ENCODE peak calls at places on chromosomes 4 and X, in four cellular contexts. Q, F, B and L are unnamed samples.

GRCh38 chr4:45155081-45155777 is 428.9 kb upstream of the GNPDA2 start:
- DNase-seq in B (no peak), Q (peak), F (no peak), L (no peak)

GRCh38 chr4:122747883-122748282 is 15.4 kb downstream of the BBS12 start:
- DNase-seq in B (no peak), F (no peak), Q (peak), L (no peak)

GRCh38 chr4:94722748-94723147 is 35.0 kb upstream of the BMPR1B start:
- DNase-seq in Q (no peak), B (no peak), F (no peak), L (no peak)

GRCh38 chrX:31909850-31910547 is 838.2 kb upstream of the FTHL17 start:
- DNase-seq in F (no peak), Q (no peak), B (no peak), L (no peak)

GRCh38 chr4:185112104-185112503 is 31.0 kb upstream of the SLC25A4 start:
- DNase-seq in Q (peak), B (no peak), F (peak), L (peak)

GRCh38 chr4:23680616-23681518 is 209.0 kb downstream of the PPARGC1A start:
- DNase-seq in F (no peak), Q (peak), B (no peak), L (no peak)

GRCh38 chr4:116501954-116502353 is 583.4 kb downstream of the TRAM1L1 start:
- DNase-seq in B (no peak), Q (no peak), F (no peak), L (no peak)

GRCh38 chr4:40194602-40195161 is 2.1 kb upstream of the RHOH start:
- DNase-seq in F (no peak), Q (no peak), B (no peak), L (no peak)

GRCh38 chrX:41085883-41086626 is 810 bp downstream of the USP9X start:
- DNase-seq in F (peak), Q (peak), B (no peak), L (peak)

GRCh38 chr4:16764622-16765021 is 133.8 kb downstream of the LDB2 start:
- DNase-seq in B (no peak), F (no peak), Q (peak), L (no peak)

GRCh38 chr4:52483186-52483585 is 175.9 kb downstream of the USP46 start:
- DNase-seq in B (no peak), Q (no peak), F (no peak), L (no peak)

GRCh38 chrX:143429831-143430230 is 87.4 kb downstream of the SPANXN3 start:
- DNase-seq in Q (no peak), B (no peak), F (no peak), L (no peak)

GRCh38 chr4:4325321-4325720 is 35.3 kb downstream of the ZBTB49 start:
- DNase-seq in F (no peak), Q (no peak), B (no peak), L (no peak)

GRCh38 chrX:68895339-68896250 is 66.8 kb downstream of the EFNB1 start:
- DNase-seq in B (no peak), Q (peak), F (peak), L (peak)

GRCh38 chrX:134551365-134552095 is 91.6 kb downstream of the HPRT1 start:
- DNase-seq in B (no peak), Q (peak), F (peak), L (no peak)

GRCh38 chrX:68829594-68830485 is 1.0 kb downstream of the EFNB1 start:
- DNase-seq in Q (peak), B (no peak), F (no peak), L (no peak)

GRCh38 chrX:44082829-44083228 is 109.6 kb upstream of the NDP start:
- DNase-seq in F (no peak), B (no peak), Q (no peak), L (no peak)

GRCh38 chr4:2794707-2795557 is 2.0 kb downstream of the SH3BP2 start:
- DNase-seq in Q (peak), B (no peak), F (no peak), L (peak)

GRCh38 chr4:53734584-53735363 is 143.5 kb upstream of the LNX1 start:
- DNase-seq in B (no peak), Q (peak), F (peak), L (no peak)

GRCh38 chr4:25560605-25561004 is 95.0 kb upstream of the SLC34A2 start:
- DNase-seq in Q (no peak), F (no peak), B (no peak), L (peak)

GRCh38 chrX:68084765-68085164 is 348.5 kb downstream of the OPHN1 start:
- DNase-seq in Q (peak), B (no peak), F (no peak), L (no peak)

GRCh38 chrX:2538016-2538415 is 37.2 kb upstream of the DHRSX start:
- DNase-seq in B (no peak), F (no peak), Q (peak), L (no peak)

GRCh38 chr4:140071806-140072205 is 82.2 kb downstream of the MAML3 start:
- DNase-seq in Q (peak), B (peak), F (no peak), L (no peak)

GRCh38 chr4:39410415-39410814 is 3.7 kb downstream of the KLB start:
- DNase-seq in B (no peak), F (no peak), Q (peak), L (no peak)

GRCh38 chr4:138158746-138159297 is 83.3 kb downstream of the SLC7A11 start:
- DNase-seq in F (peak), B (no peak), Q (peak), L (no peak)

GRCh38 chr4:4555916-4556315 is 14.1 kb upstream of the STX18 start:
- DNase-seq in Q (peak), B (no peak), F (no peak), L (no peak)

GRCh38 chrX:49176421-49177326 is 5.0 kb downstream of the PLP2 start:
- DNase-seq in Q (no peak), F (peak), B (no peak), L (no peak)
- H3K27ac ChIP-seq in Q (no peak), F (peak), B (no peak), L (peak)

GRCh38 chr4:84907145-84907544 is 59.3 kb downstream of the WDFY3 start:
- DNase-seq in B (no peak), F (no peak), Q (no peak), L (no peak)

GRCh38 chr4:84913176-84913575 is 53.3 kb downstream of the WDFY3 start:
- DNase-seq in F (no peak), Q (no peak), B (no peak), L (no peak)

GRCh38 chr4:84905646-84906045 is 60.8 kb downstream of the WDFY3 start:
- DNase-seq in B (no peak), F (no peak), Q (no peak), L (no peak)

GRCh38 chr4:84912741-84913140 is 53.7 kb downstream of the WDFY3 start:
- DNase-seq in Q (no peak), B (no peak), F (no peak), L (no peak)

DNA sequence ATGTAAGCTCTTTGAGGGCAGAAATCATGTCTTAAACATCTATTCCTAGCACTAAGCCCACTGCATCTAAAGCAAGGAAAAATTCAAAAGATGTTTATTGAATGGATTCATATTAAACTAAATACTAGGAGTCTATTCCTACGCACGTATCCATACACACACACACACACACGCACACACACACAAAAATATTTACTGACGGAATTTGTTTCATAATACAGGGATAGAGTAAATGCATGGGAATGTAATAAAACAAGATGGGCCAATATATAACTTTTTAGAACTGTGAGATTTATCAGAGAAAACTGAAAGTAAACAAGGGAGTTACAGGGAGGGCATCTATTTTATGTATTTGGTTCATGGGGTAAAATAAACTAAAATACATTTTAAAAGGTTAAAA is 57.6 kb downstream of the WDFY3 start:
- DNase-seq in Q (no peak), B (no peak), F (no peak), L (no peak)
- H3K27ac ChIP-seq in Q (no peak), B (no peak), F (no peak), L (no peak)

DNA sequence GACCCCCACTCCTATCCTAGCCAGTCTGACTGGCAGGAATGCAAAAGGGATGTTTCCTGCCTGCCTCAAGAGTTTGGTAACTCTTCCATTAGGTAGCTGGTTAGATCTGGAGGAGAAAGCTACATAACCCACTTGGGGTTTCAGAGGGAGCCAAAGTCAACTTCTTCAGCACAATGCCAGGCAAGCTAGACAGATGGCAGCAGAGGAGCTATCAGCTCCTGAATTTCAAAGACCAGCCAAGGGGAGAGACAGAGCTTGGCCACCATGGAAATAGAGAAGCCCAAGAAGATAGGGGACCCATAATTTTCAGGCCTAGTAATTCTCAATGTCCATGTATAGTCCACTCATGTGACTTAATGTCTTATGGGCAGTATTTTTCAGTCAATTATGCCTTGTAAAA is 56.4 kb downstream of the PGRMC1 start:
- DNase-seq in Q (peak), B (no peak), F (no peak), L (no peak)
- H3K27ac ChIP-seq in Q (no peak), B (no peak), F (no peak), L (no peak)

GRCh38 chr4:113921089-113921842 is 58.2 kb downstream of the ARSJ start:
- DNase-seq in Q (peak), B (no peak), F (no peak), L (no peak)

GRCh38 chr4:113919611-113920010 is 59.8 kb downstream of the ARSJ start:
- DNase-seq in B (no peak), Q (peak), F (no peak), L (no peak)

DNA sequence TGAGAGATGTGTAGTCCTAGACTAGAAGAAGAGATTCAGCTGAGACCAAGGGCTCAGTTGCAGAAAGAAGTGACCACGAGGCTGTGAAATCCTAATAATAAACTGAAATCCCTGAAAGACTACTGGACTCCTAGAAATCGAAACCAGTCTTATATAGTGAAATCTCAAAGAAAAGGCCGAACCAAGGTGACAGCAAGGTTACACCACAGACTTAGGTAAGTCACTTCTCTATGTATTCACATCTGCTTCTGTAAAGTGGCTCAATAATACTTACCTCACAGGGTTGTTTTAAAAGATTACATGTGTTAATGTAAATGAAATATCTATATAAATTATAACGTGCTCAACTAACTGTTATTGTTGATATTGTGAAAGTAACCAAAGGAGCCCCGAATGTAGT is 60.3 kb downstream of the ARSJ start:
- DNase-seq in B (no peak), Q (no peak), F (no peak), L (no peak)
- H3K27ac ChIP-seq in B (no peak), Q (no peak), F (no peak), L (no peak)

GRCh38 chrX:56233682-56234081 is 1.5 kb downstream of the KLF8 start:
- DNase-seq in B (peak), Q (peak), F (no peak), L (no peak)
- H3K27ac ChIP-seq in B (no peak), Q (no peak), F (no peak), L (peak)

DNA sequence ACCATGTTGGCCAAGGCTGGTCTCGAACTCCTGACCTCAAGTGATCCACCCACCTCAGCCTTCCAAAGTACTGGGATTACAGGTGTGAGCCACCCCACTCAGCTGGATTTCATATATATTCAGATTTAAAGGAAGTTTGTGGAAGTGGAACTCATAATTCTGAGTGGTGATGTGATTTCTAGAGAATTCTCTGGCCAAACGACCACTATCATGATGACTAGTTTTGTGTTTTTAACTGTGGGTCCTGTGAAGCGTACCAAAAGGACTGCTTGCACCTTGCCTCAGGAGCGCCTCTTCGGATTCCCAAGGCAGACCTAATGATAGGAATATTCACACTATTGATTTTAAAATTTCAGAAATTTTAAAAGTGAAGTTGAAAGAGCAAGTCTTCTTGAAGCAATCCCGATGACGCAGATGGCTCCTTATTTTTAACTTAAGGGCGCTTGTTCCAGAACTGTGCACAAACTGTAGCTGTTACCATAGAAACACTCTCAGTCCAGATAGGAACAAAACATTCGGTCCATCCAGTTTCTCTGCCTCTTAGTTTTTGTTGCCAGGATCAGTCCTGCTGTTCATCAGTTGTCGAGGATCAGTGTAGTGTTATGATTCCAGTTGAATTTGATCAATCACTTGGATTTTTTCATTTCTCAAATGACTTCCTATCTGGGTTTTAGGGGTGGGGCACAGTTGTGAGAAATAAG is 51.7 kb upstream of the CLCN4 start:
- DNase-seq in Q (peak), F (no peak), B (no peak), L (no peak)
- H3K27ac ChIP-seq in Q (no peak), F (no peak), B (no peak), L (peak)

GRCh38 chrX:130121505-130121800 is 11.2 kb upstream of the ELF4 start:
- DNase-seq in Q (no peak), B (no peak), F (no peak), L (no peak)
- H3K27ac ChIP-seq in Q (peak), B (no peak), F (peak), L (no peak)